ENCODE peak calls at places on chromosome 1, in six cellular contexts. Z, U, X, G, T and E are unnamed samples.

GRCh38 chr1:183575606-183576005 is 14.7 kb downstream of the NCF2 start:
- DNase-seq in Z (no peak), U (no peak), X (no peak), G (no peak), T (no peak), E (no peak)

GRCh38 chr1:8598060-8598724 is 219.2 kb downstream of the RERE start:
- DNase-seq in Z (peak), U (no peak), X (peak), G (no peak), T (peak), E (peak)

GRCh38 chr1:38486115-38486514 is 373.5 kb downstream of the RRAGC start:
- DNase-seq in Z (no peak), U (no peak), X (no peak), G (no peak), T (no peak), E (no peak)

GRCh38 chr1:117284408-117285215 is 73.9 kb upstream of the VTCN1 start:
- DNase-seq in Z (peak), U (peak), X (peak), G (no peak), T (no peak), E (no peak)

GRCh38 chr1:23865543-23865930 is 2.6 kb downstream of the FUCA1 start:
- DNase-seq in Z (peak), U (no peak), X (peak), G (peak), T (peak), E (no peak)

GRCh38 chr1:243806310-243806709 is 43.7 kb downstream of the AKT3 start:
- DNase-seq in Z (no peak), U (no peak), X (no peak), G (no peak), T (no peak), E (no peak)

GRCh38 chr1:230394134-230394533 is 32.0 kb downstream of the PGBD5 start:
- DNase-seq in Z (no peak), U (peak), X (no peak), G (no peak), T (no peak), E (no peak)

GRCh38 chr1:79663916-79664315 is 657.4 kb upstream of the ADGRL4 start:
- DNase-seq in Z (no peak), U (no peak), X (no peak), G (no peak), T (no peak), E (no peak)

GRCh38 chr1:25031966-25032667 is 102.0 kb upstream of the RUNX3 start:
- DNase-seq in Z (peak), U (no peak), X (no peak), G (peak), T (peak), E (no peak)

GRCh38 chr1:61956774-61957173 is 214.5 kb downstream of the PATJ start:
- DNase-seq in Z (no peak), U (no peak), X (no peak), G (no peak), T (no peak), E (no peak)

GRCh38 chr1:226047495-226047894 is 15.0 kb upstream of the H3-3A start:
- DNase-seq in Z (peak), U (no peak), X (no peak), G (no peak), T (no peak), E (no peak)

GRCh38 chr1:116203936-116204335 is 92.7 kb downstream of the MAB21L3 start:
- DNase-seq in Z (peak), U (no peak), X (peak), G (no peak), T (no peak), E (no peak)

GRCh38 chr1:94865369-94865768 is 45.2 kb downstream of the SLC44A3 start:
- DNase-seq in Z (peak), U (no peak), X (no peak), G (no peak), T (no peak), E (no peak)

GRCh38 chr1:166062695-166063094 is 104.1 kb downstream of the FAM78B start:
- DNase-seq in Z (no peak), U (no peak), X (no peak), G (no peak), T (no peak), E (no peak)

GRCh38 chr1:112676543-112676942 is 2.1 kb downstream of the MOV10 start:
- DNase-seq in Z (no peak), U (no peak), X (no peak), G (no peak), T (no peak), E (no peak)

GRCh38 chr1:9455487-9456237 is 83.6 kb upstream of the SLC25A33 start:
- DNase-seq in Z (peak), U (peak), X (peak), G (no peak), T (peak), E (peak)

GRCh38 chr1:30299393-30299792 is 424.0 kb downstream of the MATN1 start:
- DNase-seq in Z (no peak), U (no peak), X (no peak), G (no peak), T (no peak), E (no peak)

GRCh38 chr1:68218485-68218884 is 13.8 kb downstream of the WLS start:
- DNase-seq in Z (no peak), U (peak), X (no peak), G (peak), T (no peak), E (peak)

GRCh38 chr1:167756760-167757405 is 35.1 kb downstream of the MPZL1 start:
- DNase-seq in Z (no peak), U (no peak), X (no peak), G (no peak), T (peak), E (no peak)

GRCh38 chr1:89396902-89397301 is 33.0 kb downstream of the GBP6 start:
- DNase-seq in Z (no peak), U (no peak), X (no peak), G (no peak), T (no peak), E (no peak)

GRCh38 chr1:10941891-10942541 is 70.4 kb upstream of the TARDBP start:
- DNase-seq in Z (peak), U (peak), X (no peak), G (no peak), T (peak), E (peak)

GRCh38 chr1:32972814-32973428 is 8.3 kb upstream of the RNF19B start:
- DNase-seq in Z (no peak), U (peak), X (no peak), G (peak), T (peak), E (peak)

GRCh38 chr1:12231276-12231595 is 1.4 kb downstream of the VPS13D start:
- DNase-seq in Z (no peak), U (no peak), X (no peak), G (no peak), T (no peak), E (no peak)

GRCh38 chr1:38559180-38559874 is 300.2 kb downstream of the RRAGC start:
- DNase-seq in Z (no peak), U (no peak), X (no peak), G (peak), T (peak), E (no peak)

GRCh38 chr1:94803517-94804441 is 16.4 kb upstream of the SLC44A3 start:
- DNase-seq in Z (peak), U (no peak), X (peak), G (no peak), T (peak), E (no peak)

GRCh38 chr1:109567823-109568222 is 19.4 kb downstream of the GNAI3 start:
- DNase-seq in Z (no peak), U (no peak), X (no peak), G (no peak), T (no peak), E (no peak)

GRCh38 chr1:27488523-27489138 is 1.3 kb downstream of the WASF2 start:
- DNase-seq in Z (peak), U (no peak), X (no peak), G (no peak), T (no peak), E (no peak)

GRCh38 chr1:201309420-201309819 is 26.1 kb downstream of the PKP1 start:
- DNase-seq in Z (no peak), U (peak), X (no peak), G (peak), T (peak), E (peak)

GRCh38 chr1:41528726-41529605 is 44.5 kb upstream of the EDN2 start:
- DNase-seq in Z (no peak), U (no peak), X (no peak), G (no peak), T (no peak), E (peak)

GRCh38 chr1:241330619-241331327 is 26.2 kb downstream of the RGS7 start:
- DNase-seq in Z (no peak), U (no peak), X (no peak), G (no peak), T (no peak), E (no peak)

GRCh38 chr1:151009206-151009587 is 948 bp downstream of the PRUNE1 start:
- DNase-seq in Z (peak), U (no peak), X (no peak), G (no peak), T (no peak), E (no peak)

GRCh38 chr1:198902616-198903140 is 263.8 kb downstream of the PTPRC start:
- DNase-seq in Z (no peak), U (peak), X (no peak), G (peak), T (no peak), E (no peak)

GRCh38 chr1:40151457-40152079 is 9.6 kb upstream of the RLF start:
- DNase-seq in Z (no peak), U (no peak), X (no peak), G (no peak), T (no peak), E (no peak)

GRCh38 chr1:31669786-31670582 is 25.3 kb upstream of the PEF1 start:
- DNase-seq in Z (peak), U (peak), X (no peak), G (peak), T (peak), E (peak)
- TF ChIP-seq CTCF in Z (no peak), U (peak), X (peak), G (peak), T (peak), E (peak)

GRCh38 chr1:223712856-223713494 is 636 bp downstream of the CAPN2 start:
- DNase-seq in Z (no peak), U (peak), X (no peak), G (peak), T (peak), E (no peak)
- TF ChIP-seq CTCF in Z (no peak), U (no peak), X (no peak), G (no peak), T (no peak), E (no peak)

DNA sequence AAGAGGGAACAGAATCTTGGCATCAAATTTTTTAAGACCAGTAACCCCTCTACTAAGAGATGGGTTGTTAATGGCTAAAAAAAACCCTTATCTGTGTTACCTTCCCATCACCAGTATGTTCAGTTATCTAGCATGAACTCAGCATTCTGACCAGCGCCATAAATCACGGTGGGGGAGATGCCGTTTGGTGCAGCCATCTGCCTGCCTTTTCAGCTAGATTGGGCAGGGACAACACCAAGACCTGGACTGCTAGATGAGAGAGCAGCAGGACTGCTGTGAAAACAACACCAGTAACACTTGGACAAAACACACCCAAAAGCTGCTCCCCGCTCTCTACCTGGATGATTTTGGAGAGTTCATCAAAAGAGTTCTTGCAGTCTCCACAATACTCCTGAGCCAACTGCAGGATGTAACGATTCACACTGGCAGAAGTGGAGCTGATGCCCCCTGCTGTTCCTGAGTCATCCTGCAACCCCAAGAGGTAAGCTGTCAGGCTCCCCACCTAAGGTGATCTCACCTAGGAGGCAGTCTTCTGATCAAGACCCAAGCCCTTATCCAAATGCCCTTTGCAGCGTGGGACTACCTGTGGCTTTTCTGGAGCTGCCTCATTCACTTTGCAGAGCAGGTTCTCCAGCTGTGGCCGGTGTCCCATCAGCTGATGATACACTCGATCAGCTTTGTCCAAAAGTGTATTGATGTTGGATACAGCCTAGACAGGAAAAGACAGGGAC is 96.5 kb downstream of the UBR4 start:
- DNase-seq in Z (peak), U (peak), X (no peak), G (no peak), T (peak), E (peak)
- TF ChIP-seq CTCF in Z (peak), U (peak), X (peak), G (peak), T (peak), E (no peak)

GRCh38 chr1:51902456-51902855 is 23.9 kb upstream of the NRDC start:
- DNase-seq in Z (no peak), U (no peak), X (no peak), G (no peak), T (no peak), E (no peak)
- TF ChIP-seq CTCF in Z (no peak), U (no peak), X (no peak), G (no peak), T (no peak), E (no peak)

GRCh38 chr1:65948609-65949229 is 156.0 kb downstream of the PDE4B start:
- DNase-seq in Z (peak), U (no peak), X (peak), G (no peak), T (peak), E (no peak)
- TF ChIP-seq CTCF in Z (peak), U (no peak), X (peak), G (no peak), T (no peak), E (peak)

GRCh38 chr1:119448112-119448511 is 33.2 kb downstream of the HSD3B2 start:
- DNase-seq in Z (no peak), U (peak), X (no peak), G (no peak), T (no peak), E (no peak)
- TF ChIP-seq CTCF in Z (peak), U (peak), X (no peak), G (no peak), T (no peak), E (no peak)

GRCh38 chr1:31957701-31958674 is 19.8 kb upstream of the PTP4A2 start:
- DNase-seq in Z (no peak), U (no peak), X (no peak), G (no peak), T (no peak), E (no peak)

GRCh38 chr1:31952825-31953220 is 14.7 kb upstream of the PTP4A2 start:
- DNase-seq in Z (no peak), U (no peak), X (no peak), G (no peak), T (no peak), E (no peak)

GRCh38 chr1:31959521-31959920 is 21.4 kb upstream of the PTP4A2 start:
- DNase-seq in Z (no peak), U (no peak), X (no peak), G (no peak), T (no peak), E (no peak)

GRCh38 chr1:31954607-31955283 is 16.6 kb upstream of the PTP4A2 start:
- DNase-seq in Z (peak), U (peak), X (peak), G (peak), T (peak), E (no peak)

GRCh38 chr1:31955917-31956736 is 18.0 kb upstream of the PTP4A2 start:
- DNase-seq in Z (peak), U (peak), X (peak), G (peak), T (peak), E (no peak)
- TF ChIP-seq CTCF in Z (peak), U (peak), X (peak), G (peak), T (peak), E (no peak)

DNA sequence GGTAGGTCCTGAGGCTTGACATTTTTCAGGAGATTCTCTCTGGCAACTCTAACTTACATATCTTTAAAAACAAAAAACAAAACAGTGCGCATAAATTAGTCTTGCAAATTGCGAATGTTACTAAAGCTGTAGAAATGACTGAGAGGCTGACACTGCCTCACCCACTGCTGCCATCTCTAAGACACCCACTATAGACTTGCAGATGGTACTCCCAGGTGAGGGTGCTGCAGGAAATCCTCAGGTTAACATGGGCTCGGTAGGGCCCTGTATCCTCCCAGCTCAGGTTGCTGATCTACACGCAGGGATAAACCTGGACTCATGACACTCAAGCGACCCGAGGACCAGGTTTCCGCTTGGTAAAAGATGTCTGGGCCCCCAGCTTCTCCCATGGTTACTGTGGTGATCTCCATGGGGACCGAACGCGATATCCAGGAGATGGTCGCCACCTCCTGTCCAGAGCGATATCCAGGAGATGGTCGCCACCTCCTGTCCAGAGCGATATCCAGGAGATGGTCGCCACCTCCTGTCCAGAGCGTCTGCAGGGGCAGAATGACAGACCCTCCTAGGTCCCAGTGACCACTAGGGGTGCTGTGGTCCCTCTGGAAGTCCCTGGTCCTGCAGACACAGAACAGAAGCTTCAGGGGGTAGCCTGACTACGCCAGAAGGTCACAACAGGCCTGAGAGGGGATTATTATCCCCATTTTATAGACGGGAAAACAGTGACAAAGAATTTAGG is 16.1 kb upstream of the LY9 start:
- DNase-seq in Z (no peak), U (peak), X (no peak), G (no peak), T (peak), E (no peak)
- TF ChIP-seq CTCF in Z (no peak), U (peak), X (no peak), G (no peak), T (no peak), E (no peak)